ENCODE peak calls at places on chromosomes 13 and 19, in eight cellular contexts. P, R, D, I, H, F, S and W are unnamed samples. For H3K4me1, the result is how much of the 10 kb centered on the place peaks cover.

GRCh38 chr19:289651-290538 is 1.3 kb downstream of the PLPP2 start:
- DNase-seq in F (peak), P (peak), H (peak), R (no peak), I (peak), D (no peak), S (no peak), W (peak)

GRCh38 chr19:38737921-38738731 is 6.1 kb downstream of the CAPN12 start:
- DNase-seq in H (no peak), S (peak), F (no peak), I (no peak), D (no peak), R (no peak), P (no peak), W (no peak)

GRCh38 chr13:93224545-93224944 is 2.1 kb upstream of the GPC6 start:
- DNase-seq in P (no peak), D (no peak), F (no peak), H (no peak), S (no peak), R (no peak), I (peak), W (no peak)

GRCh38 chr13:87537946-87538345 is 133.2 kb upstream of the SLITRK5 start:
- DNase-seq in R (no peak), P (no peak), I (no peak), D (no peak), S (no peak), H (no peak), F (no peak), W (no peak)

GRCh38 chr13:27833206-27833605 is 40.9 kb downstream of the GSX1 start:
- DNase-seq in D (no peak), R (no peak), F (no peak), I (no peak), H (no peak), P (no peak), S (no peak), W (no peak)

GRCh38 chr19:54035215-54036178 is 28.2 kb downstream of the VSTM1 start:
- DNase-seq in H (no peak), F (no peak), P (no peak), S (no peak), D (no peak), I (peak), R (no peak), W (no peak)

GRCh38 chr13:80084086-80084676 is 256.7 kb downstream of the SPRY2 start:
- DNase-seq in H (no peak), D (no peak), S (no peak), F (no peak), I (peak), R (no peak), P (no peak), W (no peak)

GRCh38 chr19:55619264-55619663 is 5.1 kb downstream of the ZNF784 start:
- DNase-seq in F (no peak), R (no peak), P (no peak), I (peak), S (no peak), H (no peak), D (no peak), W (no peak)

GRCh38 chr13:39363393-39363792 is 239.6 kb downstream of the LHFPL6 start:
- DNase-seq in R (no peak), F (no peak), D (no peak), P (no peak), H (no peak), I (no peak), S (no peak), W (no peak)

GRCh38 chr13:32984857-32985626 is 31.2 kb upstream of the KL start:
- DNase-seq in P (no peak), F (peak), H (peak), I (peak), R (no peak), D (no peak), S (no peak), W (peak)

GRCh38 chr19:42092350-42092749 is 16.4 kb downstream of the ZNF574 start:
- DNase-seq in P (peak), F (peak), D (no peak), R (no peak), I (no peak), S (peak), H (peak), W (no peak)

GRCh38 chr13:72535076-72535475 is 192.4 kb downstream of the MZT1 start:
- DNase-seq in H (no peak), S (no peak), F (no peak), D (no peak), R (no peak), I (no peak), P (no peak), W (no peak)

GRCh38 chr19:12834976-12835757 is 788 bp upstream of the RTBDN start:
- DNase-seq in P (no peak), D (no peak), S (no peak), F (peak), H (peak), R (no peak), I (no peak), W (no peak)

GRCh38 chr13:35979378-35979911 is 151.7 kb downstream of the DCLK1 start:
- DNase-seq in D (peak), H (peak), I (peak), S (no peak), F (peak), P (peak), R (peak), W (no peak)

GRCh38 chr13:114256547-114256946 is 21.9 kb downstream of the CDC16 start:
- DNase-seq in I (no peak), P (no peak), H (no peak), R (no peak), F (no peak), D (no peak), S (no peak), W (no peak)

GRCh38 chr13:112226320-112227002 is 149.7 kb upstream of the SPACA7 start:
- DNase-seq in D (no peak), R (no peak), S (peak), H (no peak), P (no peak), F (no peak), I (no peak), W (no peak)

GRCh38 chr19:6826281-6826920 is 53.9 kb downstream of the VAV1 start:
- DNase-seq in F (no peak), P (no peak), H (no peak), R (no peak), I (no peak), S (no peak), D (no peak), W (no peak)

GRCh38 chr19:6259312-6259861 is 20.4 kb downstream of the MLLT1 start:
- DNase-seq in F (no peak), S (no peak), D (no peak), I (peak), H (no peak), R (no peak), P (no peak), W (no peak)

GRCh38 chr19:18845961-18846360 is 14.2 kb downstream of the UPF1 start:
- DNase-seq in S (peak), R (no peak), F (no peak), H (no peak), D (no peak), P (no peak), I (no peak), W (no peak)
- H3K4me1 ChIP-seq in S (half or more), R (under half), F (half or more), H (half or more), D (half or more), P (half or more), I (under half), W (under half)

DNA sequence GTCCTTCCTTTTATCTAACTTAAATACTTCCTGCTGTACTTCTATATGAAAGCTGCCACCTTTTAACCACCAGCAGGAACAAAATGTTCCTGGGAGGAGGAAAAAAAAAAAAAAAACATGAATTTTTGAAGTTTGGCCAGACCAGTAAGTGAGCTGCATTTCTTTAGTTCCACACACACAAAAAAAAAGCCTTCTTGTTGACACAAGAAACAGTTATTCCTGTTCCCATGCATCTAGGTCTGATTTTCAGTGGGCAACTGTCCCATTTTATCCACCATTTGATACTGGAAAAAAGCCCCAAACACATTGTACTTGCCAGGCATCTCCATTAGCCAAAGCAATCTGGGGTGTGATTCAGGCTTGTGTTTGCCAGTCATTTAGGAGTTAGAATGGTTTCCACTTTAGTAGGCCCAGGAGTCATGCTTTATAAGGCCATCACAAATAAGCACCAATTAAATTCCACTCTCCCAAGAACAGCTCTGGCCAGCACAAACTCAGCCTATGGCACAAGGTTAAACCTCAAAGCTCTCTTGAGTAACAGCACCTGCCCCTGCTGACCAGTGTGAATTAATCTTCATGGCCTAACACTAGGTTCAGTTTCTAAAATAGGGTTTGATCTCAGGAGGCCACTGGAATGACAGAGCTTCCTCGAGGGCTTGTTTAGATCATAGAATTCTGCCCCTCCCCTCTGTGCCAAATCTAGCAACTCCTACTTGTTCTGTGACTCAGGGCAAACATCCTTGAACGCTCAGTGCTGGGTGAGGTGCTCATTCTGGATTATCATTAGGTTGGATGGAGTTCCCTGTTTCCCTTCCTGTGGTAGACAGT is 67.1 kb downstream of the NUFIP1 start:
- DNase-seq in P (peak), F (peak), I (peak), D (peak), H (peak), S (no peak), R (no peak), W (peak)
- TF ChIP-seq POLR2A in P (peak), F (no peak), I (no peak), D (no peak), H (no peak), S (no peak), R (no peak), W (no peak)

GRCh38 chr19:2050349-2050990 is 574 bp downstream of the MKNK2 start:
- DNase-seq in R (no peak), D (no peak), H (no peak), P (no peak), F (no peak), I (no peak), S (no peak), W (no peak)
- H3K27ac ChIP-seq in R (peak), D (peak), H (peak), P (peak), F (peak), I (peak), S (peak), W (peak)

GRCh38 chr13:40640202-40640601 is 26.2 kb downstream of the FOXO1 start:
- DNase-seq in I (no peak), D (no peak), R (no peak), S (no peak), H (no peak), F (no peak), P (no peak), W (no peak)
- H3K4me1 ChIP-seq in I (under half), D (half or more), R (under half), S (half or more), H (half or more), F (under half), P (under half), W (under half)

GRCh38 chr19:2785244-2786000 is at the start of gene THOP1:
- DNase-seq in D (peak), I (peak), P (peak), R (peak), F (peak), S (peak), H (peak), W (peak)
- TF ChIP-seq POLR2A in D (no peak), I (peak), P (no peak), R (peak), F (peak), S (peak), H (no peak), W (no peak)

GRCh38 chr19:57527136-57527881 is at the start of gene ZNF549:
- DNase-seq in H (peak), S (peak), F (peak), R (peak), D (peak), I (peak), P (peak), W (peak)
- H3K27ac ChIP-seq in H (peak), S (peak), F (no peak), R (peak), D (peak), I (peak), P (peak), W (peak)

DNA sequence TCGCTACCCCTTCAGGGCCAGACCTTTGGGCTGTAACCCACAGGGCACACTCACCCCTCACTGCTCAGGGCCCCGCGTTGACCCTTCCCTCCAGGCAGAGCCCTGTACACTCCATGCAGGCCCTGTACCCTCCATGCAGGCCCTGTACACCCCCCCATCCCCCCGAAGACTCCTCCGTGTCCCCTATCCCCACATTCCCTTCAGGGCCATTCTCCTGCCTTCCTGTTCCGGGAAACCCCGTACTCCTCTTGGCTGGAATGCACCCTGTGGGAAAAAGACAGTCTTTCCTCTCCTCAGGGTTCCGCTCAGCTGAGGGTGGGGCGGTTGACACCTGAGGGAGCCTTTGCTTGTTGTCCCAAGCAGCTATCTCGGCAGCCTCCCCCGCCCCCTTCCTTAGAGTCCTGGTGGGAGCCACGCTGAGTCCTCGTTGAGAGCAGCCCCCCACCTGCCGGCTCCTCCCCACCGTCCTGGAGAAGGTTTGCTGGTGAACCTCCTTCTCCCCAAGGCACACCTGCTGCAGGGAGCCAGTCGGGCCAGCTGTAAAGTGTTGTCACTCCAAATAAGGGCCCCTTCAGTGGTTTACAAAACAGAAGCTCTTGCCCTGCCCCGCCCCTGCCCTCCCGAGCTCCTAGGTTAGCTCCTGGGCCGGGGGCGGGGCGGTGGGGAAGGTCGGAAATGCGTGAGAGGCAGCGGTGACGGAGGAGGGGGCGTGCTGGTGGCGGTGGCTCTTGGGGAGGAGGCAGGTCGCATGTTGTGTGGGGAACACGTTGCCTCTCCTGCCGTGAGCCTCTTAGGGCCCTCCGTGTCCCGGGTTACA is 1.4 kb downstream of the GNA11 start:
- DNase-seq in P (no peak), R (peak), I (no peak), F (peak), H (no peak), D (no peak), S (peak), W (no peak)
- H3K4me1 ChIP-seq in P (under half), R (under half), I (under half), F (half or more), H (half or more), D (half or more), S (half or more), W (under half)

DNA sequence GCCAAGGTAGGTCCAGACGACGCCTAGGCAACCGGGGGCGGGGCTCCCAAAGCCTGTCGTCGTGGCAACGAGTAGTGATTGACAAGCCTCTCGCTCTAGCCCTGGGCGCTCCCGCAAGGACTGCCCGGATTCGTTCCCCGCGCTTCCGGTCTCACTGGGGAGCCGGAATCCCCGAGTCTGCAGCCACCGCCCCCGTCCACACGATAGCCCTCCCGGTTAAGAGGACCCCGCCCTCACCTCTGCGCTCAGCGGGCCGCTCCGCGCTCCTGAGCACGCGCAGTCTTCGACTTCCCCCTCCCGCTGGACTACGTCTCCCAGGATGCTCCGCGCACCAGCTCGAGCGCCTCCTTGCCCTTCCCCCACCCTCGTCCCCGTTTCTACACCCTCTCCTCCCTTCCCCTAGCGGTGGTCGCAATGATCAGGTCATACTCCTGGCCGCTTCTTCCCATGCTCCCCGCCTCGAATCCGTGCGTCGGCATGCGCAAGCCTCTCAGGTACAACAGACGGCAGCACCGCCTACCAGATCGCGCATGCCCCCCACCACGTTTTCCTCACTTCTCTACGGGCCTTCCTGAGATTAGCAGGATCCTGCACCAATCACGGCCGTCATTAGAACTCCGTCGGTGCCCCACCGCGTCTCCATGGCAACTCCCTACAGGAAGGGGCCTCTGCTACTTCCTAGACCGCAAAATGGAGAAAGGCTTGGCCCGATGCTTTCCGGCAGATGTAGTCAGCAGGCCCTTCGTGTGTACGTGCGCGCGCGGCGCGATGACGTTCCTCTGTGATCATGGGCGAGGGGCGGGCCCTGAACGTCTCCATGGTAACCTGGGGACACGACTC is at the start of gene MZF1:
- DNase-seq in P (peak), R (peak), S (peak), D (peak), F (peak), I (peak), H (peak), W (peak)
- TF ChIP-seq POLR2A in P (no peak), R (no peak), S (peak), D (no peak), F (peak), I (peak), H (no peak), W (no peak)